ENCODE peak calls at places on chromosomes 13 and 19, in four cellular contexts. T is neuronal stem cell, O is mesendoderm, G is H9. A is an unnamed sample.

GRCh38 chr13:30466841-30467252 is 1.1 kb upstream of the HMGB1 start:
- DNase-seq in T (no peak), G (no peak), O (peak; percentile 59), A (peak; percentile 20)

GRCh38 chr19:33374406-33374703 is 846 bp downstream of the CEBPG start:
- DNase-seq in T (no peak), O (peak; percentile 32), G (no peak), A (peak; percentile 27)

GRCh38 chr19:35292986-35293732 is 1.2 kb downstream of the MAG start:
- DNase-seq in G (no peak), T (no peak), O (no peak), A (no peak)

GRCh38 chr19:19425170-19425875 is 19.8 kb downstream of the GATAD2A start:
- DNase-seq in O (no peak), G (no peak), T (no peak), A (no peak)

GRCh38 chr13:47251771-47252170 is 354.9 kb upstream of the HTR2A start:
- DNase-seq in G (no peak), T (no peak), O (no peak), A (no peak)

GRCh38 chr13:113554333-113554700 is 30.2 kb upstream of the TFDP1 start:
- DNase-seq in O (no peak), G (no peak), T (no peak), A (no peak)

GRCh38 chr19:27905074-27905473 is 1307.9 kb downstream of the UQCRFS1 start:
- DNase-seq in T (no peak), G (no peak), O (no peak), A (no peak)

GRCh38 chr19:31992750-31993149 is 352.7 kb upstream of the ZNF507 start:
- DNase-seq in T (no peak), O (no peak), G (no peak), A (no peak)

GRCh38 chr13:31663880-31664585 is 75.3 kb upstream of the RXFP2 start:
- DNase-seq in O (peak; percentile 17), T (no peak), G (no peak), A (no peak)

GRCh38 chr13:97905517-97905916 is 48.0 kb upstream of the IPO5 start:
- DNase-seq in G (no peak), O (no peak), T (no peak), A (no peak)

GRCh38 chr19:39544201-39544903 is 4.4 kb upstream of the EID2 start:
- DNase-seq in T (no peak), G (no peak), O (no peak), A (peak; percentile 13)

GRCh38 chr13:30927595-30927994 is 4.9 kb upstream of the TEX26 start:
- DNase-seq in G (no peak), O (no peak), T (no peak), A (no peak)

GRCh38 chr19:19597809-19598306 is 20.6 kb downstream of the PBX4 start:
- DNase-seq in G (no peak), T (no peak), O (no peak), A (no peak)

GRCh38 chr13:108325863-108326262 is 56.3 kb downstream of the TNFSF13B start:
- DNase-seq in G (no peak), O (no peak), T (no peak), A (no peak)

GRCh38 chr13:94674609-94675348 is 37.6 kb downstream of the SOX21 start:
- DNase-seq in O (peak; percentile 79), G (peak; percentile 67), T (peak; percentile 69), A (peak; percentile 30)

GRCh38 chr13:41311607-41312500 is 787 bp downstream of the NAA16 start:
- DNase-seq in G (no peak), T (peak; percentile 17), O (peak; percentile 29), A (peak; percentile 43)

GRCh38 chr19:33390120-33390907 is 16.8 kb downstream of the CEBPG start:
- DNase-seq in T (no peak), O (no peak), G (no peak), A (no peak)

GRCh38 chr13:49220856-49221614 is 897 bp downstream of the MLNR start:
- DNase-seq in G (peak; percentile 41), O (peak; percentile 37), T (no peak), A (peak; percentile 12)

GRCh38 chr19:6481541-6482342 is at the start of gene DENND1C:
- DNase-seq in T (no peak), G (peak; percentile 61), O (peak; percentile 45), A (no peak)

GRCh38 chr13:53941588-53942190 is 913.1 kb downstream of the OLFM4 start:
- DNase-seq in T (no peak), G (no peak), O (peak; percentile 74), A (no peak)

GRCh38 chr13:43830481-43830873 is 43.7 kb upstream of the ENOX1 start:
- DNase-seq in G (no peak), O (no peak), T (no peak), A (peak; percentile 79)

GRCh38 chr19:7076151-7076550 is 6.6 kb downstream of the ZNF557 start:
- DNase-seq in O (no peak), T (no peak), G (no peak), A (no peak)

GRCh38 chr19:30167206-30167903 is 204.8 kb upstream of the ZNF536 start:
- DNase-seq in G (no peak), O (no peak), T (no peak), A (no peak)

GRCh38 chr13:110811008-110811720 is 97.7 kb downstream of the ING1 start:
- DNase-seq in G (no peak), O (no peak), T (no peak), A (no peak)

GRCh38 chr13:110809871-110810486 is 96.5 kb downstream of the ING1 start:
- DNase-seq in T (no peak), G (no peak), O (no peak), A (no peak)

GRCh38 chr13:110812111-110812868 is 98.8 kb downstream of the ING1 start:
- DNase-seq in O (peak; percentile 68), G (peak; percentile 59), T (no peak), A (no peak)

GRCh38 chr13:110812869-110813645 is 99.6 kb downstream of the ING1 start:
- DNase-seq in O (no peak), T (no peak), G (no peak), A (no peak)

DNA sequence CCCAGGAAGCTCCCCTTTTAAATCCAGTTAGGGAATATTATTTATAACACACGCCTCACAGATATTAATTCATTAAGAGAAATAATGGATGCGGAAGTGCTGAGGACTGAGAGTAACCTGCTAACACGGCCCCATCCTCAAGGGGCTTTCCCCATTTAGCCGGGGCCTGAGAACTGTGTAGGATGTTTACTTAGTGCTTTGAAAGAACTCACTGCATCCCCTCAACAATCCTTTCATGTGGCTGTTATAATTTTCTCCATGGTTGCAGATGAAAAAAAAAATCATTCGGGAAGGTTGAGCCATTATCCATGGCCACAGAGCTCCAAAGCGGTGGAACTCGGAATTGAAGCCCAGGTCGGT is 98.2 kb downstream of the ING1 start:
- DNase-seq in G (no peak), O (no peak), T (no peak), A (no peak)
- H3K18ac ChIP-seq in G (no peak overlapping the region), O (no peak overlapping the region), T (peak overlapping the region; percentile 38), A (no peak overlapping the region)

GRCh38 chr19:3606690-3607289 is at the start of gene TBXA2R:
- DNase-seq in G (peak; percentile 76), O (peak; percentile 49), T (no peak), A (peak; percentile 43)
- H3K18ac ChIP-seq in G (no peak within 1 kb of the TSS), O (peak within 1 kb of the TSS; percentile 15), T (peak within 1 kb of the TSS; percentile 95), A (no peak within 1 kb of the TSS)

DNA sequence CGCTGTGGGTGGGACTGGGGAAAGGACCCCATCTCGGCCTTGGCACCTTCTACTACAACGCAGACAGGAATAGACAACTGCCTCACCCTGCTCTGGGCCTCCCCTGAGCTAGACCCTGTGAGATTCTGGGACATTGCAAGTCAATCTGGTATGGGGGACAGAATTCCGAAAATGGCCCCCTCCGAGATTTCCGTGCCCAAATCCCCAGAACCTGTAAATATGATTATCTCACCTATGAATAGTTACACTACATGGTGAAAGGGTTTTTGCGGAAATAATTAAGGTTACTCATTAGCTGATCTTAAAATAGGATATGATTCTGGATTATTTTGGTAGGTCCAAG is 618 bp upstream of the ZBTB45 start:
- DNase-seq in T (no peak), O (no peak), G (no peak), A (no peak)
- H3K18ac ChIP-seq in T (peak overlapping the region; percentile 99), O (peak overlapping the region; percentile 1), G (no peak overlapping the region), A (no peak overlapping the region)

GRCh38 chr13:110055089-110055488 is 251.9 kb downstream of the COL4A1 start:
- DNase-seq in G (no peak), O (no peak), T (no peak), A (peak; percentile 18)

GRCh38 chr13:110061270-110061669 is 245.7 kb downstream of the COL4A1 start:
- DNase-seq in O (no peak), T (no peak), G (no peak), A (no peak)

GRCh38 chr13:110054041-110054440 is 252.9 kb downstream of the COL4A1 start:
- DNase-seq in G (no peak), T (no peak), O (no peak), A (no peak)

GRCh38 chr13:110057052-110057451 is 249.9 kb downstream of the COL4A1 start:
- DNase-seq in G (no peak), O (no peak), T (no peak), A (no peak)

DNA sequence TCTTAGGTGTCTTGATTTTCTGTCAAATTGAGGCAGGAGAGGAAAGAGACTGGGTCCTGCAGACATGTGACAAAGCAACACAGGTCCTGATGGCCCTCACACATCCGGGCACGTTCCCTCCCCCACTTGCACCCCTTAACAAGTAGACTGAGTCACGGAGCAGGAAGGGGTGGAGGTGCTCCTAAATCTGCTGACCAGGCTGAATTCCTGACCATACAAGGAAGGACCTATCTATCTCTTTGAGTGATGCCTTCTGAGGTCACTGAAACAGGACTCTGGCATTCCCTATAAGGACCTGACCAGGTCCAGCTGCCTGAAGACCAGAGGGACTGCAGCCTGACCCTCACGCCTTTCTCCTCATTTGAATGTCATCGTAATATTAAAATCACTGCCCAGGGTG is 250.3 kb downstream of the COL4A1 start:
- DNase-seq in O (no peak), T (no peak), G (no peak), A (no peak)
- H3K18ac ChIP-seq in O (no peak overlapping the region), T (no peak overlapping the region), G (no peak overlapping the region), A (no peak overlapping the region)

GRCh38 chr19:14072535-14073231 is at the start of gene MISP3:
- DNase-seq in T (no peak), G (no peak), O (no peak), A (no peak)

GRCh38 chr19:14078406-14078805 is 5.8 kb downstream of the MISP3 start:
- DNase-seq in G (no peak), T (no peak), O (no peak), A (peak; percentile 38)

GRCh38 chr19:14070268-14071050 is 2.1 kb upstream of the MISP3 start:
- DNase-seq in O (no peak), G (no peak), T (no peak), A (no peak)

GRCh38 chr19:14073232-14073924 is 792 bp downstream of the MISP3 start:
- DNase-seq in G (peak; percentile 73), T (peak; percentile 75), O (peak; percentile 72), A (peak; percentile 82)

GRCh38 chr19:14073925-14074838 is 1.6 kb downstream of the MISP3 start:
- DNase-seq in G (no peak), T (peak; percentile 33), O (no peak), A (peak; percentile 25)
- H3K18ac ChIP-seq in G (no peak overlapping the region), T (peak overlapping the region; percentile 92), O (no peak overlapping the region), A (no peak overlapping the region)

GRCh38 chr13:88107486-88108044 is 436.4 kb downstream of the SLITRK5 start:
- DNase-seq in O (no peak), G (no peak), T (no peak), A (no peak)
- H3K18ac ChIP-seq in O (no peak overlapping the region), G (no peak overlapping the region), T (no peak overlapping the region), A (no peak overlapping the region)

GRCh38 chr13:24039621-24040475 is 120.7 kb upstream of the SPATA13 start:
- DNase-seq in G (no peak), T (no peak), O (no peak), A (no peak)
- H3K18ac ChIP-seq in G (no peak overlapping the region), T (no peak overlapping the region), O (no peak overlapping the region), A (peak overlapping the region; percentile 5)

GRCh38 chr13:86932935-86933334 is 738.2 kb upstream of the SLITRK5 start:
- DNase-seq in G (peak; percentile 71), T (peak; percentile 8), O (peak; percentile 99), A (peak; percentile 43)
- H3K18ac ChIP-seq in G (no peak overlapping the region), T (no peak overlapping the region), O (no peak overlapping the region), A (no peak overlapping the region)

A was measured in IMR-90.